ENCODE peak calls at places on chromosome 1, in seven cellular contexts. X, B, Y, R, J, O and G are unnamed samples.

GRCh38 chr1:30903343-30904034 is 5.1 kb downstream of the SDC3 start:
- DNase-seq in R (no peak), Y (no peak), O (no peak), B (no peak), J (no peak), X (no peak), G (no peak)

GRCh38 chr1:158095737-158096335 is 84.9 kb upstream of the CD1D start:
- DNase-seq in O (no peak), R (no peak), X (peak), J (peak), Y (no peak), B (no peak), G (peak)

GRCh38 chr1:25096307-25097150 is 135.8 kb downstream of the SYF2 start:
- DNase-seq in R (no peak), J (no peak), Y (no peak), X (no peak), B (no peak), O (no peak), G (no peak)

GRCh38 chr1:23366598-23366997 is 3.0 kb downstream of the ZNF436 start:
- DNase-seq in X (no peak), R (no peak), B (no peak), O (no peak), Y (no peak), J (no peak), G (no peak)

GRCh38 chr1:23530750-23531651 is at the start of gene E2F2:
- DNase-seq in J (peak), Y (peak), O (no peak), X (peak), B (peak), R (peak), G (peak)

GRCh38 chr1:1162597-1163537 is 10.8 kb upstream of the TTLL10 start:
- DNase-seq in Y (peak), B (peak), O (no peak), R (no peak), X (no peak), J (no peak), G (peak)

GRCh38 chr1:38344705-38345104 is 298.1 kb upstream of the POU3F1 start:
- DNase-seq in X (no peak), B (no peak), O (no peak), J (no peak), R (no peak), Y (no peak), G (no peak)

GRCh38 chr1:26171084-26172072 is at the start of gene ZNF593OS:
- DNase-seq in O (no peak), J (no peak), Y (no peak), B (no peak), R (no peak), X (no peak), G (no peak)

GRCh38 chr1:48493970-48494769 is 22.2 kb upstream of the SPATA6 start:
- DNase-seq in J (no peak), R (no peak), O (peak), Y (no peak), X (peak), B (no peak), G (peak)

GRCh38 chr1:213123532-213123931 is 72.5 kb downstream of the RPS6KC1 start:
- DNase-seq in X (peak), R (no peak), J (no peak), O (peak), B (no peak), Y (no peak), G (peak)

GRCh38 chr1:174116042-174116441 is 43.3 kb upstream of the RABGAP1L start:
- DNase-seq in J (no peak), B (no peak), O (peak), R (no peak), X (no peak), Y (no peak), G (no peak)

GRCh38 chr1:175188936-175189335 is 3.6 kb downstream of the KIAA0040 start:
- DNase-seq in Y (no peak), X (no peak), B (peak), R (no peak), J (peak), O (no peak), G (no peak)

GRCh38 chr1:196527941-196528340 is 80.3 kb downstream of the KCNT2 start:
- DNase-seq in J (no peak), B (no peak), R (no peak), Y (no peak), O (peak), X (no peak), G (no peak)

GRCh38 chr1:29793101-29793546 is 556.8 kb downstream of the PTPRU start:
- DNase-seq in J (peak), X (peak), O (no peak), Y (peak), R (no peak), B (peak), G (peak)